ENCODE peak calls at places on chromosomes 6 and 20, in four cellular contexts. O, G, W and K are unnamed samples.
A peak's percentile ranks its signal among the peaks of the same experiment; 100 is the strongest.

GRCh38 chr6:140225587-140226438 is 851.4 kb upstream of the CITED2 start:
- DNase-seq in G (peak; percentile 13), W (no peak), O (no peak), K (no peak)

GRCh38 chr6:154868143-154868594 is 126.9 kb upstream of the TIAM2 start:
- DNase-seq in G (peak; percentile 66), O (no peak), W (peak; percentile 55), K (peak; percentile 86)

GRCh38 chr6:128519132-128519930 is 1.1 kb downstream of the PTPRK start:
- DNase-seq in O (no peak), G (peak; percentile 45), W (peak; percentile 52), K (peak; percentile 63)

GRCh38 chr6:67131827-67132226 is 1424.8 kb upstream of the EYS start:
- DNase-seq in O (no peak), G (no peak), W (no peak), K (peak; percentile 79)

GRCh38 chr6:135180458-135181332 is at the start of gene MYB:
- DNase-seq in O (peak; percentile 47), G (peak; percentile 96), W (peak; percentile 84), K (no peak)

GRCh38 chr6:35242906-35243305 is 16.6 kb upstream of the ZNF76 start:
- DNase-seq in O (no peak), W (no peak), G (no peak), K (no peak)

GRCh38 chr6:122495612-122496011 is 24.0 kb upstream of the SERINC1 start:
- DNase-seq in W (no peak), O (no peak), G (no peak), K (no peak)

GRCh38 chr6:26118999-26119398 is 31.8 kb downstream of the HFE start:
- DNase-seq in W (peak; percentile 57), G (no peak), O (no peak), K (peak; percentile 92)

GRCh38 chr20:59519707-59520014 is 84.7 kb upstream of the PHACTR3 start:
- DNase-seq in W (no peak), O (no peak), G (no peak), K (no peak)

GRCh38 chr6:135936606-135937005 is 85.1 kb downstream of the PDE7B start:
- DNase-seq in G (peak; percentile 83), O (no peak), W (no peak), K (no peak)

GRCh38 chr6:169164451-169164850 is 89.2 kb downstream of the THBS2 start:
- DNase-seq in W (no peak), G (no peak), O (no peak), K (no peak)

GRCh38 chr6:101931766-101932165 is 538.3 kb downstream of the GRIK2 start:
- DNase-seq in W (no peak), G (peak; percentile 5), O (no peak), K (no peak)

GRCh38 chr6:3388786-3389185 is 68.1 kb downstream of the SLC22A23 start:
- DNase-seq in G (no peak), W (no peak), O (no peak), K (no peak)

GRCh38 chr20:8073024-8073832 is 53.7 kb upstream of the TMX4 start:
- DNase-seq in W (no peak), G (peak; percentile 16), O (no peak), K (no peak)